ENCODE peak calls at places on chromosomes 6 and 20, in ten cellular contexts. D is neural progenitor cell; R is H9; A is bronchial epithelial cell; G is CD4-positive, alpha-beta T cell; J is choroid plexus epithelial cell; S is left lung; V is RWPE1; H is GM06990; T is AG10803. Y is an unnamed sample.

GRCh38 chr6:65448806-65449397 is 258.1 kb downstream of the EYS start:
- DNase-seq in D (no peak), R (no peak), A (no peak), G (no peak), J (no peak), S (no peak), V (no peak), H (no peak), T (no peak), Y (no peak)

GRCh38 chr6:1001655-1002349 is 308.9 kb upstream of the EXOC2 start:
- DNase-seq in D (no peak), R (no peak), A (no peak), G (no peak), J (no peak), S (no peak), V (no peak), H (peak), T (peak), Y (no peak)

GRCh38 chr20:41692479-41693135 is 74.4 kb upstream of the CHD6 start:
- DNase-seq in D (peak), R (peak), A (peak), G (peak), J (peak), S (peak), V (peak), H (peak), T (peak), Y (peak)

GRCh38 chr6:11042750-11043551 is 1.2 kb downstream of the ELOVL2 start:
- DNase-seq in D (peak), R (no peak), A (no peak), G (no peak), J (peak), S (no peak), V (no peak), H (no peak), T (peak), Y (peak)

GRCh38 chr6:33410711-33411631 is at the start of gene PHF1:
- DNase-seq in D (no peak), R (no peak), A (peak), G (no peak), J (peak), S (peak), V (peak), H (no peak), T (peak), Y (peak)

GRCh38 chr6:10595731-10596664 is 74.8 kb downstream of the GCNT2 start:
- DNase-seq in D (no peak), R (peak), A (peak), G (no peak), J (no peak), S (no peak), V (no peak), H (no peak), T (no peak), Y (no peak)

GRCh38 chr20:52305843-52306242 is 114.3 kb upstream of the ZFP64 start:
- DNase-seq in D (no peak), R (no peak), A (no peak), G (peak), J (no peak), S (no peak), V (no peak), H (no peak), T (no peak), Y (no peak)

GRCh38 chr6:159100011-159100788 is 55.4 kb upstream of the TAGAP start:
- DNase-seq in D (no peak), R (no peak), A (no peak), G (no peak), J (peak), S (no peak), V (no peak), H (no peak), T (peak), Y (no peak)

GRCh38 chr20:62651285-62652021 is 9.2 kb downstream of the SLCO4A1 start:
- DNase-seq in D (no peak), R (no peak), A (no peak), G (peak), J (peak), S (peak), V (peak), H (peak), T (peak), Y (no peak)

GRCh38 chr6:38404355-38404754 is 235.4 kb downstream of the BTBD9 start:
- DNase-seq in D (no peak), R (no peak), A (peak), G (no peak), J (peak), S (no peak), V (no peak), H (no peak), T (peak), Y (no peak)

GRCh38 chr6:121951077-121951476 is 448.4 kb upstream of the HSF2 start:
- DNase-seq in D (no peak), R (no peak), A (no peak), G (no peak), J (no peak), S (no peak), V (no peak), H (no peak), T (no peak), Y (no peak)

GRCh38 chr20:19628570-19629134 is 129.4 kb upstream of the RIN2 start:
- DNase-seq in D (peak), R (peak), A (peak), G (no peak), J (peak), S (no peak), V (peak), H (peak), T (peak), Y (peak)

GRCh38 chr6:11527274-11527870 is 10.2 kb upstream of the TMEM170B start:
- DNase-seq in D (no peak), R (no peak), A (peak), G (no peak), J (no peak), S (no peak), V (no peak), H (no peak), T (no peak), Y (no peak)

GRCh38 chr6:100485268-100485667 is 20.5 kb upstream of the SIM1 start:
- DNase-seq in D (no peak), R (no peak), A (no peak), G (no peak), J (no peak), S (no peak), V (no peak), H (no peak), T (no peak), Y (no peak)

GRCh38 chr20:57603120-57603519 is 17.1 kb downstream of the ZBP1 start:
- DNase-seq in D (no peak), R (no peak), A (no peak), G (no peak), J (no peak), S (no peak), V (no peak), H (no peak), T (no peak), Y (no peak)

GRCh38 chr20:63055575-63056235 is 48.9 kb upstream of the BHLHE23 start:
- DNase-seq in D (no peak), R (peak), A (no peak), G (no peak), J (no peak), S (peak), V (no peak), H (no peak), T (no peak), Y (no peak)

GRCh38 chr6:37624606-37625574 is 72.8 kb downstream of the MDGA1 start:
- DNase-seq in D (no peak), R (no peak), A (peak), G (no peak), J (no peak), S (peak), V (peak), H (peak), T (peak), Y (no peak)

GRCh38 chr6:30748851-30749540 is 4.6 kb upstream of the IER3 start:
- DNase-seq in D (no peak), R (no peak), A (peak), G (no peak), J (no peak), S (no peak), V (no peak), H (no peak), T (peak), Y (no peak)

GRCh38 chr20:31674895-31675827 is 37.4 kb downstream of the COX4I2 start:
- DNase-seq in D (no peak), R (no peak), A (peak), G (peak), J (peak), S (peak), V (peak), H (peak), T (peak), Y (no peak)

GRCh38 chr6:55445648-55446204 is 118.5 kb downstream of the GFRAL start:
- DNase-seq in D (peak), R (no peak), A (peak), G (no peak), J (peak), S (no peak), V (peak), H (peak), T (peak), Y (peak)

GRCh38 chr6:17907467-17908229 is 79.8 kb downstream of the KIF13A start:
- DNase-seq in D (no peak), R (no peak), A (peak), G (no peak), J (peak), S (peak), V (peak), H (peak), T (peak), Y (no peak)

GRCh38 chr20:40959325-40960092 is 69.1 kb upstream of the TOP1 start:
- DNase-seq in D (peak), R (peak), A (no peak), G (no peak), J (no peak), S (no peak), V (no peak), H (no peak), T (no peak), Y (no peak)

GRCh38 chr20:48769111-48769879 is 58.5 kb downstream of the PREX1 start:
- DNase-seq in D (no peak), R (no peak), A (no peak), G (peak), J (no peak), S (peak), V (no peak), H (peak), T (no peak), Y (no peak)

GRCh38 chr6:101585501-101585900 is 192.0 kb downstream of the GRIK2 start:
- DNase-seq in D (no peak), R (no peak), A (peak), G (no peak), J (no peak), S (no peak), V (no peak), H (no peak), T (no peak), Y (no peak)

GRCh38 chr20:8424010-8424409 is 291.9 kb downstream of the PLCB1 start:
- DNase-seq in D (no peak), R (no peak), A (no peak), G (no peak), J (peak), S (no peak), V (no peak), H (no peak), T (peak), Y (no peak)

GRCh38 chr6:16950825-16951495 is 150.9 kb upstream of the STMND1 start:
- DNase-seq in D (no peak), R (no peak), A (no peak), G (no peak), J (no peak), S (no peak), V (no peak), H (no peak), T (no peak), Y (no peak)

GRCh38 chr6:35015996-35016395 is 125.1 kb downstream of the TCP11 start:
- DNase-seq in D (no peak), R (no peak), A (no peak), G (no peak), J (peak), S (no peak), V (no peak), H (no peak), T (no peak), Y (no peak)

GRCh38 chr6:1392813-1393640 is 3.7 kb downstream of the FOXF2 start:
- DNase-seq in D (peak), R (peak), A (no peak), G (no peak), J (no peak), S (no peak), V (no peak), H (no peak), T (no peak), Y (peak)

GRCh38 chr6:132085731-132086130 is 134.6 kb upstream of the CCN2 start:
- DNase-seq in D (no peak), R (no peak), A (no peak), G (no peak), J (peak), S (no peak), V (no peak), H (no peak), T (no peak), Y (no peak)

GRCh38 chr6:57021086-57021720 is 25.3 kb upstream of the KIAA1586 start:
- DNase-seq in D (peak), R (no peak), A (peak), G (no peak), J (peak), S (no peak), V (peak), H (peak), T (peak), Y (peak)

DNA sequence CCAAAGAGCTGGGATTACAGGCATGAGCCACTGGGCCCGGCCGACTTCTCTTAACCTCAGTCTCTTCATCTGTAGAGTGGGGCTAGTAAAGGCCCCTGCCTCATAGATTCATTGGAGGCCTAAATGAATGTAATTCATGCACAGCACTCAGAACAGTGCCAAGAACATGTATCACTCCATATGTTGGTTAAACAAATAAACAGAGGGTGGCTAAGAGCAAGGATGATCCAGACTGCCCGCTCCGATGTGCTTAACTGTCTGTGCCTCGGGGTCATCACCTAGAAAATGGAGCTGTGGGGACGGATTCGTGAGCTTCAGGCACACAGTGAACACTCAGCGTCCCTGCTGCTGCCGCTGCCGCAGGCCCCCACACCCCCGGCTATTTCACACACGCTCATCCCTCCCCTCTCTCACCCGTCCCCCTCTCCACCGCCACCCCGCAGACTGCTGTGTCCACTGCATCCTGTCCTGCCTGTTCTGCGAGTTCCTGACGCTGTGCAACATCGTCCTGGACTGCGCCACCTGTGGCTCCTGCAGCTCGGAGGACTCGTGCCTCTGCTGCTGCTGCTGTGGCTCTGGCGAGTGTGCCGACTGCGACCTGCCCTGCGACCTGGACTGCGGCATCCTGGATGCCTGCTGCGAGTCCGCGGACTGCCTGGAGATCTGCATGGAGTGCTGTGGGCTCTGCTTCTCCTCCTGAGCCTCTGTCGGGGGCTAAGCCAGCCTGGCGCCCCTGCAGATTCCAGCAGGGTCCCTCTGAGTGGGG is 14.8 kb downstream of the MDFI start:
- DNase-seq in D (no peak), R (no peak), A (peak), G (no peak), J (peak), S (peak), V (no peak), H (no peak), T (no peak), Y (no peak)
- TF ChIP-seq CTCF in D (no peak), R (no peak), A (peak), G (no peak), J (no peak), S (no peak), V (no peak), H (no peak), T (no peak), Y (no peak)

GRCh38 chr6:166511316-166511715 is 75.2 kb downstream of the RAMACL start:
- DNase-seq in D (no peak), R (no peak), A (no peak), G (no peak), J (no peak), S (no peak), V (no peak), H (no peak), T (peak), Y (no peak)

GRCh38 chr6:166516256-166516655 is 70.2 kb downstream of the RAMACL start:
- DNase-seq in D (peak), R (no peak), A (no peak), G (no peak), J (no peak), S (no peak), V (no peak), H (no peak), T (no peak), Y (no peak)

GRCh38 chr6:166512567-166512966 is 73.9 kb downstream of the RAMACL start:
- DNase-seq in D (no peak), R (no peak), A (no peak), G (peak), J (no peak), S (no peak), V (no peak), H (no peak), T (no peak), Y (no peak)

GRCh38 chr6:166514196-166514595 is 72.3 kb downstream of the RAMACL start:
- DNase-seq in D (no peak), R (peak), A (no peak), G (no peak), J (no peak), S (no peak), V (no peak), H (no peak), T (no peak), Y (no peak)

DNA sequence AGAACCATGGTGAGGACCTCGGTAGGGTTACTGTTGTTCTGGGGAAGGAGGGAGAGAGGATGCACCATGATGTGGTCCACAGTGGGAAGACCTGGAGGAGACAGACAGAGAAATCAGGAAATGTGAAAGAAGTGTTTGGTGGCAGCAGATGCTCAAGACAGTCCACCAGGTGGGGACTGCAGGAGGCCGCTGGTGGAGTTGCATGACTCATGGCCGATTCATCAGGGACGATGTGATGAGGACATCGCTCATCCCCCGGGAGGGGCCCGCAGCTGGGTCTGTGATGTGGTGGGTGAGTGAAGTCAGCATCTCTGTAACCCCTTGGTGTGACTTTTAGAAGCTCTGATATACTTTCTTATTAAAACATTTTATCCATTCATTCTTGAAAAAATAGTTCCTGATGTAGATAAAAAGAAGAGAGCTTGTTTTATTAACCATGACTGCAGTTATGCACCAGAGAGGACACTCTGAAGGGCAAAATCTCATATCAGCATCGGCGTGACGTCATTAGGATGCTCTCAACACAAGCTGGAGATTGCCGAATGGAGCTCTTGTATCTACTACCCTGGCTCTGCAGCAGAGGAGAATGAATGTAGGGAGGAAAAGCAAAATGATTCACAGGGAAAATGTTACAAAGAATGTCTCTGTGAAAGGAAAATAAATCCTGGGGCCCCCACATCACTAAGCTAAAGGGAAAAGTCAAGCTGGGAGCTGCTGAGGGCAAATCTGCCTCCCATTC is 71.2 kb downstream of the RAMACL start:
- DNase-seq in D (no peak), R (no peak), A (peak), G (no peak), J (peak), S (no peak), V (peak), H (no peak), T (peak), Y (no peak)
- TF ChIP-seq CTCF in D (no peak), R (peak), A (peak), G (no peak), J (peak), S (no peak), V (peak), H (no peak), T (peak), Y (no peak)

DNA sequence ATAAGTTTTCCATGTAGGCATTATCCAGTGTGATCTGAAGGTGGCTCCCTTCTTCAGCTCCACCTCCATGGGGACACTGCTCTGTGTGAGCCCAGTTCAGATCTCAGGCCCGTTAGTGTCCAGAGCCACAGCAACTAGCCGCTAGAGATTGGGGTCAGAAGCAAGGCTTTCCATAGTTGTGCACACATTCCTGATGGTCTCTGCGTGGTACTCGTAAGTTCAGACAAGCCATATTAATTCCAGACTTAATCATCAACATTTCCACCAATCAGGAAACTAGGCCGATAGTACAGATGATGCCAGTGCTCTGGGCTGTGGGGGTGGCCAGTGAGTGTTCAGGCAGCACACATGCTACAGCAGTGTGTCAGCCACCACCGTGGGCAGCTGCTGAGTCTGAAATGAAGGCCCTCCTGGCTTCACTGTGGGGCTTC is 17.5 kb upstream of the SYNCRIP start:
- DNase-seq in D (no peak), R (no peak), A (peak), G (no peak), J (peak), S (no peak), V (peak), H (no peak), T (peak), Y (no peak)
- TF ChIP-seq CTCF in D (no peak), R (no peak), A (no peak), G (no peak), J (peak), S (no peak), V (no peak), H (no peak), T (peak), Y (no peak)

GRCh38 chr20:20721489-20721888 is 9.0 kb upstream of the RALGAPA2 start:
- DNase-seq in D (no peak), R (no peak), A (no peak), G (no peak), J (no peak), S (no peak), V (no peak), H (no peak), T (no peak), Y (no peak)
- TF ChIP-seq CTCF in D (no peak), R (peak), A (no peak), G (no peak), J (no peak), S (no peak), V (no peak), H (no peak), T (no peak), Y (no peak)

Y was measured in nephron progenitor cell.